ENCODE peak calls at places on chromosomes 16 and 17, in nine cellular contexts. One of them, this sample, is unnamed.

GRCh38 chr17:61481421-61481820 is 29.2 kb downstream of the TBX4 start:
- DNase-seq in left lobe of liver: no peak
- DNase-seq in NCI-H1930: no peak
- DNase-seq in astrocyte of the hippocampus: no peak
- DNase-seq in tibial artery: no peak
- DNase-seq in stimulated activated CD8-positive, alpha-beta memory T cell treated with anti-CD3 and anti-CD28 coated beads, Interleukin-4, amount 100 ng/mL, for 4 hours: no peak
- DNase-seq in NCI-H69: no peak
- DNase-seq in M059J: no peak
- DNase-seq in A172: no peak
- DNase-seq in this sample: no peak

GRCh38 chr17:2701996-2702741 is 9.4 kb downstream of the CLUH start:
- DNase-seq in left lobe of liver: no peak
- DNase-seq in NCI-H1930: no peak
- DNase-seq in astrocyte of the hippocampus: no peak
- DNase-seq in tibial artery: peak
- DNase-seq in stimulated activated CD8-positive, alpha-beta memory T cell treated with anti-CD3 and anti-CD28 coated beads, Interleukin-4, amount 100 ng/mL, for 4 hours: no peak
- DNase-seq in NCI-H69: no peak
- DNase-seq in M059J: no peak
- DNase-seq in A172: no peak
- DNase-seq in this sample: no peak

GRCh38 chr17:16932611-16933010 is 39.3 kb downstream of the TNFRSF13B start:
- DNase-seq in left lobe of liver: no peak
- DNase-seq in NCI-H1930: no peak
- DNase-seq in astrocyte of the hippocampus: no peak
- DNase-seq in tibial artery: no peak
- DNase-seq in stimulated activated CD8-positive, alpha-beta memory T cell treated with anti-CD3 and anti-CD28 coated beads, Interleukin-4, amount 100 ng/mL, for 4 hours: no peak
- DNase-seq in NCI-H69: no peak
- DNase-seq in M059J: no peak
- DNase-seq in A172: no peak
- DNase-seq in this sample: no peak

GRCh38 chr17:8499171-8499570 is 63.5 kb downstream of the NDEL1 start:
- DNase-seq in left lobe of liver: no peak
- DNase-seq in NCI-H1930: no peak
- DNase-seq in astrocyte of the hippocampus: no peak
- DNase-seq in tibial artery: no peak
- DNase-seq in stimulated activated CD8-positive, alpha-beta memory T cell treated with anti-CD3 and anti-CD28 coated beads, Interleukin-4, amount 100 ng/mL, for 4 hours: no peak
- DNase-seq in NCI-H69: no peak
- DNase-seq in M059J: no peak
- DNase-seq in A172: no peak
- DNase-seq in this sample: no peak

GRCh38 chr17:43104665-43105064 is 20.5 kb downstream of the BRCA1 start:
- DNase-seq in left lobe of liver: no peak
- DNase-seq in NCI-H1930: no peak
- DNase-seq in astrocyte of the hippocampus: no peak
- DNase-seq in tibial artery: no peak
- DNase-seq in stimulated activated CD8-positive, alpha-beta memory T cell treated with anti-CD3 and anti-CD28 coated beads, Interleukin-4, amount 100 ng/mL, for 4 hours: no peak
- DNase-seq in NCI-H69: no peak
- DNase-seq in M059J: no peak
- DNase-seq in A172: no peak
- DNase-seq in this sample: no peak

GRCh38 chr16:88846088-88846487 is 10.7 kb downstream of the GALNS start:
- DNase-seq in left lobe of liver: no peak
- DNase-seq in NCI-H1930: no peak
- DNase-seq in astrocyte of the hippocampus: no peak
- DNase-seq in tibial artery: no peak
- DNase-seq in stimulated activated CD8-positive, alpha-beta memory T cell treated with anti-CD3 and anti-CD28 coated beads, Interleukin-4, amount 100 ng/mL, for 4 hours: no peak
- DNase-seq in NCI-H69: no peak
- DNase-seq in M059J: no peak
- DNase-seq in A172: peak
- DNase-seq in this sample: no peak

GRCh38 chr16:30775381-30776099 is 11.5 kb downstream of the ZNF629 start:
- DNase-seq in left lobe of liver: peak
- DNase-seq in NCI-H1930: peak
- DNase-seq in astrocyte of the hippocampus: peak
- DNase-seq in tibial artery: peak
- DNase-seq in stimulated activated CD8-positive, alpha-beta memory T cell treated with anti-CD3 and anti-CD28 coated beads, Interleukin-4, amount 100 ng/mL, for 4 hours: no peak
- DNase-seq in NCI-H69: peak
- DNase-seq in M059J: peak
- DNase-seq in A172: no peak
- DNase-seq in this sample: peak

GRCh38 chr17:53191878-53192277 is 630.8 kb upstream of the KIF2B start:
- DNase-seq in left lobe of liver: no peak
- DNase-seq in NCI-H1930: no peak
- DNase-seq in astrocyte of the hippocampus: no peak
- DNase-seq in tibial artery: no peak
- DNase-seq in stimulated activated CD8-positive, alpha-beta memory T cell treated with anti-CD3 and anti-CD28 coated beads, Interleukin-4, amount 100 ng/mL, for 4 hours: no peak
- DNase-seq in NCI-H69: peak
- DNase-seq in M059J: no peak
- DNase-seq in A172: no peak
- DNase-seq in this sample: no peak

GRCh38 chr16:67537270-67537635 is 8.6 kb downstream of the RIPOR1 start:
- DNase-seq in left lobe of liver: no peak
- DNase-seq in NCI-H1930: no peak
- DNase-seq in astrocyte of the hippocampus: peak
- DNase-seq in tibial artery: peak
- DNase-seq in stimulated activated CD8-positive, alpha-beta memory T cell treated with anti-CD3 and anti-CD28 coated beads, Interleukin-4, amount 100 ng/mL, for 4 hours: no peak
- DNase-seq in NCI-H69: peak
- DNase-seq in M059J: peak
- DNase-seq in A172: no peak
- DNase-seq in this sample: no peak

GRCh38 chr17:48577330-48577945 is 712 bp downstream of the HOXB4 start:
- DNase-seq in left lobe of liver: no peak
- DNase-seq in NCI-H1930: no peak
- DNase-seq in astrocyte of the hippocampus: peak
- DNase-seq in tibial artery: no peak
- DNase-seq in stimulated activated CD8-positive, alpha-beta memory T cell treated with anti-CD3 and anti-CD28 coated beads, Interleukin-4, amount 100 ng/mL, for 4 hours: no peak
- DNase-seq in NCI-H69: peak
- DNase-seq in M059J: peak
- DNase-seq in A172: peak
- DNase-seq in this sample: no peak

GRCh38 chr16:24747425-24747824 is 18.0 kb downstream of the TNRC6A start:
- DNase-seq in left lobe of liver: no peak
- DNase-seq in NCI-H1930: no peak
- DNase-seq in astrocyte of the hippocampus: no peak
- DNase-seq in tibial artery: no peak
- DNase-seq in stimulated activated CD8-positive, alpha-beta memory T cell treated with anti-CD3 and anti-CD28 coated beads, Interleukin-4, amount 100 ng/mL, for 4 hours: no peak
- DNase-seq in NCI-H69: no peak
- DNase-seq in M059J: no peak
- DNase-seq in A172: no peak
- DNase-seq in this sample: no peak

GRCh38 chr16:554297-554621 is 5.9 kb upstream of the PRR35 start:
- DNase-seq in left lobe of liver: no peak
- DNase-seq in NCI-H1930: no peak
- DNase-seq in astrocyte of the hippocampus: no peak
- DNase-seq in tibial artery: no peak
- DNase-seq in stimulated activated CD8-positive, alpha-beta memory T cell treated with anti-CD3 and anti-CD28 coated beads, Interleukin-4, amount 100 ng/mL, for 4 hours: no peak
- DNase-seq in NCI-H69: no peak
- DNase-seq in M059J: no peak
- DNase-seq in A172: no peak
- DNase-seq in this sample: no peak

GRCh38 chr16:70473446-70474319 is 19.3 kb downstream of the FCSK start:
- DNase-seq in left lobe of liver: no peak
- DNase-seq in NCI-H1930: no peak
- DNase-seq in astrocyte of the hippocampus: no peak
- DNase-seq in tibial artery: no peak
- DNase-seq in stimulated activated CD8-positive, alpha-beta memory T cell treated with anti-CD3 and anti-CD28 coated beads, Interleukin-4, amount 100 ng/mL, for 4 hours: no peak
- DNase-seq in NCI-H69: peak
- DNase-seq in M059J: no peak
- DNase-seq in A172: no peak
- DNase-seq in this sample: no peak

GRCh38 chr17:2996208-2996855 is 67.1 kb downstream of the OR1D5 start:
- DNase-seq in left lobe of liver: no peak
- DNase-seq in NCI-H1930: no peak
- DNase-seq in astrocyte of the hippocampus: no peak
- DNase-seq in tibial artery: peak
- DNase-seq in stimulated activated CD8-positive, alpha-beta memory T cell treated with anti-CD3 and anti-CD28 coated beads, Interleukin-4, amount 100 ng/mL, for 4 hours: no peak
- DNase-seq in NCI-H69: no peak
- DNase-seq in M059J: no peak
- DNase-seq in A172: no peak
- DNase-seq in this sample: no peak

GRCh38 chr16:81582655-81583441 is 138.2 kb downstream of the CMIP start:
- DNase-seq in left lobe of liver: peak
- DNase-seq in NCI-H1930: no peak
- DNase-seq in astrocyte of the hippocampus: no peak
- DNase-seq in tibial artery: no peak
- DNase-seq in stimulated activated CD8-positive, alpha-beta memory T cell treated with anti-CD3 and anti-CD28 coated beads, Interleukin-4, amount 100 ng/mL, for 4 hours: no peak
- DNase-seq in NCI-H69: no peak
- DNase-seq in M059J: no peak
- DNase-seq in A172: no peak
- DNase-seq in this sample: no peak

GRCh38 chr17:55495239-55495638 is 16.0 kb downstream of the SMIM36 start:
- DNase-seq in left lobe of liver: no peak
- DNase-seq in NCI-H1930: no peak
- DNase-seq in astrocyte of the hippocampus: no peak
- DNase-seq in tibial artery: no peak
- DNase-seq in stimulated activated CD8-positive, alpha-beta memory T cell treated with anti-CD3 and anti-CD28 coated beads, Interleukin-4, amount 100 ng/mL, for 4 hours: no peak
- DNase-seq in NCI-H69: no peak
- DNase-seq in M059J: peak
- DNase-seq in A172: no peak
- DNase-seq in this sample: no peak

GRCh38 chr16:2985893-2986355 is 5.7 kb upstream of the PKMYT1 start:
- DNase-seq in left lobe of liver: peak
- DNase-seq in NCI-H1930: no peak
- DNase-seq in astrocyte of the hippocampus: no peak
- DNase-seq in tibial artery: peak
- DNase-seq in stimulated activated CD8-positive, alpha-beta memory T cell treated with anti-CD3 and anti-CD28 coated beads, Interleukin-4, amount 100 ng/mL, for 4 hours: no peak
- DNase-seq in NCI-H69: peak
- DNase-seq in M059J: no peak
- DNase-seq in A172: no peak
- DNase-seq in this sample: no peak

GRCh38 chr16:67796099-67796718 is 10.2 kb downstream of the RANBP10 start:
- DNase-seq in left lobe of liver: no peak
- DNase-seq in NCI-H1930: no peak
- DNase-seq in astrocyte of the hippocampus: no peak
- DNase-seq in tibial artery: no peak
- DNase-seq in stimulated activated CD8-positive, alpha-beta memory T cell treated with anti-CD3 and anti-CD28 coated beads, Interleukin-4, amount 100 ng/mL, for 4 hours: no peak
- DNase-seq in NCI-H69: no peak
- DNase-seq in M059J: no peak
- DNase-seq in A172: no peak
- DNase-seq in this sample: no peak

GRCh38 chr17:45325810-45326209 is 9.0 kb upstream of the MAP3K14 start:
- DNase-seq in left lobe of liver: no peak
- DNase-seq in NCI-H1930: no peak
- DNase-seq in astrocyte of the hippocampus: no peak
- DNase-seq in tibial artery: peak
- DNase-seq in stimulated activated CD8-positive, alpha-beta memory T cell treated with anti-CD3 and anti-CD28 coated beads, Interleukin-4, amount 100 ng/mL, for 4 hours: no peak
- DNase-seq in NCI-H69: no peak
- DNase-seq in M059J: peak
- DNase-seq in A172: no peak
- DNase-seq in this sample: no peak

GRCh38 chr16:15466886-15467781 is 32.7 kb downstream of the BMERB1 start:
- DNase-seq in left lobe of liver: no peak
- DNase-seq in NCI-H1930: no peak
- DNase-seq in astrocyte of the hippocampus: no peak
- DNase-seq in tibial artery: no peak
- DNase-seq in stimulated activated CD8-positive, alpha-beta memory T cell treated with anti-CD3 and anti-CD28 coated beads, Interleukin-4, amount 100 ng/mL, for 4 hours: no peak
- DNase-seq in NCI-H69: peak
- DNase-seq in M059J: peak
- DNase-seq in A172: peak
- DNase-seq in this sample: no peak

GRCh38 chr17:82489117-82489516 is 30.4 kb upstream of the FOXK2 start:
- DNase-seq in left lobe of liver: no peak
- DNase-seq in NCI-H1930: no peak
- DNase-seq in astrocyte of the hippocampus: peak
- DNase-seq in tibial artery: peak
- DNase-seq in stimulated activated CD8-positive, alpha-beta memory T cell treated with anti-CD3 and anti-CD28 coated beads, Interleukin-4, amount 100 ng/mL, for 4 hours: no peak
- DNase-seq in NCI-H69: no peak
- DNase-seq in M059J: peak
- DNase-seq in A172: peak
- DNase-seq in this sample: no peak

GRCh38 chr17:5780476-5780875 is 196.2 kb upstream of the NLRP1 start:
- DNase-seq in left lobe of liver: no peak
- DNase-seq in NCI-H1930: no peak
- DNase-seq in astrocyte of the hippocampus: peak
- DNase-seq in tibial artery: no peak
- DNase-seq in stimulated activated CD8-positive, alpha-beta memory T cell treated with anti-CD3 and anti-CD28 coated beads, Interleukin-4, amount 100 ng/mL, for 4 hours: no peak
- DNase-seq in NCI-H69: no peak
- DNase-seq in M059J: peak
- DNase-seq in A172: peak
- DNase-seq in this sample: no peak

GRCh38 chr17:75125984-75126383 is 5.6 kb downstream of the NT5C start:
- DNase-seq in left lobe of liver: no peak
- DNase-seq in NCI-H1930: no peak
- DNase-seq in astrocyte of the hippocampus: no peak
- DNase-seq in tibial artery: no peak
- DNase-seq in stimulated activated CD8-positive, alpha-beta memory T cell treated with anti-CD3 and anti-CD28 coated beads, Interleukin-4, amount 100 ng/mL, for 4 hours: no peak
- DNase-seq in NCI-H69: no peak
- DNase-seq in M059J: no peak
- DNase-seq in A172: peak
- DNase-seq in this sample: no peak

GRCh38 chr16:64540449-64540848 is 581.4 kb downstream of the CDH11 start:
- DNase-seq in left lobe of liver: no peak
- DNase-seq in NCI-H1930: no peak
- DNase-seq in astrocyte of the hippocampus: no peak
- DNase-seq in tibial artery: no peak
- DNase-seq in stimulated activated CD8-positive, alpha-beta memory T cell treated with anti-CD3 and anti-CD28 coated beads, Interleukin-4, amount 100 ng/mL, for 4 hours: no peak
- DNase-seq in NCI-H69: no peak
- DNase-seq in M059J: no peak
- DNase-seq in A172: no peak
- DNase-seq in this sample: no peak

GRCh38 chr17:62781356-62781755 is 26.8 kb downstream of the MARCHF10 start:
- DNase-seq in left lobe of liver: no peak
- DNase-seq in NCI-H1930: no peak
- DNase-seq in astrocyte of the hippocampus: no peak
- DNase-seq in tibial artery: no peak
- DNase-seq in stimulated activated CD8-positive, alpha-beta memory T cell treated with anti-CD3 and anti-CD28 coated beads, Interleukin-4, amount 100 ng/mL, for 4 hours: no peak
- DNase-seq in NCI-H69: no peak
- DNase-seq in M059J: peak
- DNase-seq in A172: no peak
- DNase-seq in this sample: no peak

GRCh38 chr16:9567674-9568073 is 476.2 kb downstream of the HAPSTR1 start:
- DNase-seq in left lobe of liver: no peak
- DNase-seq in NCI-H1930: no peak
- DNase-seq in astrocyte of the hippocampus: no peak
- DNase-seq in tibial artery: no peak
- DNase-seq in stimulated activated CD8-positive, alpha-beta memory T cell treated with anti-CD3 and anti-CD28 coated beads, Interleukin-4, amount 100 ng/mL, for 4 hours: no peak
- DNase-seq in NCI-H69: peak
- DNase-seq in M059J: peak
- DNase-seq in A172: no peak
- DNase-seq in this sample: no peak

GRCh38 chr16:65312795-65313194 is 190.9 kb upstream of the CDH11 start:
- DNase-seq in left lobe of liver: no peak
- DNase-seq in NCI-H1930: no peak
- DNase-seq in astrocyte of the hippocampus: no peak
- DNase-seq in tibial artery: no peak
- DNase-seq in stimulated activated CD8-positive, alpha-beta memory T cell treated with anti-CD3 and anti-CD28 coated beads, Interleukin-4, amount 100 ng/mL, for 4 hours: no peak
- DNase-seq in NCI-H69: no peak
- DNase-seq in M059J: peak
- DNase-seq in A172: peak
- DNase-seq in this sample: no peak

GRCh38 chr16:426906-427249 is 1.4 kb downstream of the RAB11FIP3 start:
- DNase-seq in left lobe of liver: no peak
- DNase-seq in NCI-H1930: no peak
- DNase-seq in astrocyte of the hippocampus: no peak
- DNase-seq in tibial artery: no peak
- DNase-seq in stimulated activated CD8-positive, alpha-beta memory T cell treated with anti-CD3 and anti-CD28 coated beads, Interleukin-4, amount 100 ng/mL, for 4 hours: no peak
- DNase-seq in NCI-H69: no peak
- DNase-seq in M059J: no peak
- DNase-seq in A172: no peak
- DNase-seq in this sample: no peak

GRCh38 chr16:4866586-4866985 is 19.3 kb downstream of the UBN1 start:
- DNase-seq in left lobe of liver: no peak
- DNase-seq in NCI-H1930: no peak
- DNase-seq in astrocyte of the hippocampus: no peak
- DNase-seq in tibial artery: no peak
- DNase-seq in stimulated activated CD8-positive, alpha-beta memory T cell treated with anti-CD3 and anti-CD28 coated beads, Interleukin-4, amount 100 ng/mL, for 4 hours: no peak
- DNase-seq in NCI-H69: no peak
- DNase-seq in M059J: no peak
- DNase-seq in A172: no peak
- DNase-seq in this sample: no peak

GRCh38 chr16:23837553-23838308 is 1.9 kb downstream of the PRKCB start:
- DNase-seq in left lobe of liver: no peak
- DNase-seq in NCI-H1930: no peak
- DNase-seq in astrocyte of the hippocampus: no peak
- DNase-seq in tibial artery: no peak
- DNase-seq in stimulated activated CD8-positive, alpha-beta memory T cell treated with anti-CD3 and anti-CD28 coated beads, Interleukin-4, amount 100 ng/mL, for 4 hours: no peak
- DNase-seq in NCI-H69: peak
- DNase-seq in M059J: no peak
- DNase-seq in A172: no peak
- DNase-seq in this sample: no peak

GRCh38 chr17:56441331-56441730 is 152.2 kb upstream of the NOG start:
- DNase-seq in left lobe of liver: no peak
- DNase-seq in NCI-H1930: no peak
- DNase-seq in astrocyte of the hippocampus: peak
- DNase-seq in tibial artery: no peak
- DNase-seq in stimulated activated CD8-positive, alpha-beta memory T cell treated with anti-CD3 and anti-CD28 coated beads, Interleukin-4, amount 100 ng/mL, for 4 hours: no peak
- DNase-seq in NCI-H69: no peak
- DNase-seq in M059J: peak
- DNase-seq in A172: peak
- DNase-seq in this sample: no peak

This sample was measured in NCI-H748 treated with DMSO at 0.1 percent for 48 hours.